ENCODE peak calls at places on chromosomes 13 and 19, in nine cellular contexts. One of them, this sample, is unnamed.

GRCh38 chr13:75803175-75803611 is 167.1 kb downstream of the LMO7 start:
- DNase-seq in H4: no peak
- DNase-seq in tibial artery: no peak
- DNase-seq in HS-5: no peak
- DNase-seq in fibroblast of lung: no peak
- DNase-seq in GM10248: peak
- DNase-seq in stimulated activated CD4-positive, alpha-beta T cell treated with anti-CD3 and anti-CD28 coated beads, Interleukin-15, amount 100 ng/mL, for 1 hour: no peak
- DNase-seq in ELR: no peak
- DNase-seq in mucosa of descending colon: no peak
- DNase-seq in this sample: no peak

GRCh38 chr13:108155185-108156106 is 59.9 kb downstream of the LIG4 start:
- DNase-seq in HS-5: no peak
- DNase-seq in H4: peak
- DNase-seq in tibial artery: no peak
- DNase-seq in stimulated activated CD4-positive, alpha-beta T cell treated with anti-CD3 and anti-CD28 coated beads, Interleukin-15, amount 100 ng/mL, for 1 hour: peak
- DNase-seq in ELR: peak
- DNase-seq in GM10248: peak
- DNase-seq in mucosa of descending colon: no peak
- DNase-seq in fibroblast of lung: peak
- DNase-seq in this sample: peak

GRCh38 chr13:45162194-45162593 is 38.7 kb downstream of the KCTD4 start:
- DNase-seq in stimulated activated CD4-positive, alpha-beta T cell treated with anti-CD3 and anti-CD28 coated beads, Interleukin-15, amount 100 ng/mL, for 1 hour: no peak
- DNase-seq in mucosa of descending colon: no peak
- DNase-seq in HS-5: no peak
- DNase-seq in fibroblast of lung: peak
- DNase-seq in H4: peak
- DNase-seq in ELR: peak
- DNase-seq in GM10248: no peak
- DNase-seq in tibial artery: no peak
- DNase-seq in this sample: no peak

GRCh38 chr13:41802684-41803554 is 158.0 kb downstream of the VWA8 start:
- DNase-seq in ELR: peak
- DNase-seq in fibroblast of lung: peak
- DNase-seq in mucosa of descending colon: no peak
- DNase-seq in GM10248: no peak
- DNase-seq in stimulated activated CD4-positive, alpha-beta T cell treated with anti-CD3 and anti-CD28 coated beads, Interleukin-15, amount 100 ng/mL, for 1 hour: no peak
- DNase-seq in HS-5: no peak
- DNase-seq in H4: no peak
- DNase-seq in tibial artery: no peak
- DNase-seq in this sample: no peak

GRCh38 chr13:27980280-27980998 is 8.1 kb downstream of the URAD start:
- DNase-seq in GM10248: no peak
- DNase-seq in HS-5: no peak
- DNase-seq in tibial artery: peak
- DNase-seq in ELR: no peak
- DNase-seq in stimulated activated CD4-positive, alpha-beta T cell treated with anti-CD3 and anti-CD28 coated beads, Interleukin-15, amount 100 ng/mL, for 1 hour: no peak
- DNase-seq in fibroblast of lung: no peak
- DNase-seq in H4: no peak
- DNase-seq in mucosa of descending colon: peak
- DNase-seq in this sample: no peak

GRCh38 chr19:34220472-34221063 is 33.8 kb upstream of the GARRE1 start:
- DNase-seq in ELR: peak
- DNase-seq in tibial artery: no peak
- DNase-seq in HS-5: no peak
- DNase-seq in fibroblast of lung: peak
- DNase-seq in GM10248: peak
- DNase-seq in H4: peak
- DNase-seq in stimulated activated CD4-positive, alpha-beta T cell treated with anti-CD3 and anti-CD28 coated beads, Interleukin-15, amount 100 ng/mL, for 1 hour: no peak
- DNase-seq in mucosa of descending colon: no peak
- DNase-seq in this sample: peak

GRCh38 chr13:38630780-38631179 is 56.1 kb upstream of the FREM2 start:
- DNase-seq in tibial artery: no peak
- DNase-seq in GM10248: no peak
- DNase-seq in fibroblast of lung: peak
- DNase-seq in H4: peak
- DNase-seq in stimulated activated CD4-positive, alpha-beta T cell treated with anti-CD3 and anti-CD28 coated beads, Interleukin-15, amount 100 ng/mL, for 1 hour: no peak
- DNase-seq in ELR: peak
- DNase-seq in HS-5: peak
- DNase-seq in mucosa of descending colon: no peak
- DNase-seq in this sample: no peak

GRCh38 chr13:30737511-30738342 is 2.4 kb downstream of the ALOX5AP start:
- DNase-seq in stimulated activated CD4-positive, alpha-beta T cell treated with anti-CD3 and anti-CD28 coated beads, Interleukin-15, amount 100 ng/mL, for 1 hour: no peak
- DNase-seq in GM10248: no peak
- DNase-seq in fibroblast of lung: no peak
- DNase-seq in ELR: no peak
- DNase-seq in tibial artery: no peak
- DNase-seq in H4: no peak
- DNase-seq in HS-5: no peak
- DNase-seq in mucosa of descending colon: no peak
- DNase-seq in this sample: no peak

GRCh38 chr13:75485286-75486062 is 3.5 kb upstream of the TBC1D4 start:
- DNase-seq in stimulated activated CD4-positive, alpha-beta T cell treated with anti-CD3 and anti-CD28 coated beads, Interleukin-15, amount 100 ng/mL, for 1 hour: no peak
- DNase-seq in mucosa of descending colon: no peak
- DNase-seq in fibroblast of lung: peak
- DNase-seq in H4: peak
- DNase-seq in tibial artery: no peak
- DNase-seq in HS-5: no peak
- DNase-seq in ELR: peak
- DNase-seq in GM10248: no peak
- DNase-seq in this sample: no peak

GRCh38 chr19:45076029-45076850 is at the start of gene ZNF296:
- DNase-seq in HS-5: no peak
- DNase-seq in mucosa of descending colon: peak
- DNase-seq in tibial artery: peak
- DNase-seq in ELR: peak
- DNase-seq in H4: no peak
- DNase-seq in fibroblast of lung: peak
- DNase-seq in GM10248: peak
- DNase-seq in stimulated activated CD4-positive, alpha-beta T cell treated with anti-CD3 and anti-CD28 coated beads, Interleukin-15, amount 100 ng/mL, for 1 hour: peak
- DNase-seq in this sample: peak

GRCh38 chr13:30774214-30774730 is 38.9 kb downstream of the ALOX5AP start:
- DNase-seq in stimulated activated CD4-positive, alpha-beta T cell treated with anti-CD3 and anti-CD28 coated beads, Interleukin-15, amount 100 ng/mL, for 1 hour: no peak
- DNase-seq in ELR: no peak
- DNase-seq in tibial artery: no peak
- DNase-seq in mucosa of descending colon: no peak
- DNase-seq in H4: no peak
- DNase-seq in fibroblast of lung: no peak
- DNase-seq in GM10248: no peak
- DNase-seq in HS-5: no peak
- DNase-seq in this sample: no peak

GRCh38 chr19:6925801-6926751 is 38.7 kb downstream of the ADGRE1 start:
- DNase-seq in HS-5: no peak
- DNase-seq in H4: peak
- DNase-seq in tibial artery: no peak
- DNase-seq in GM10248: peak
- DNase-seq in fibroblast of lung: no peak
- DNase-seq in ELR: peak
- DNase-seq in mucosa of descending colon: no peak
- DNase-seq in stimulated activated CD4-positive, alpha-beta T cell treated with anti-CD3 and anti-CD28 coated beads, Interleukin-15, amount 100 ng/mL, for 1 hour: no peak
- DNase-seq in this sample: no peak

GRCh38 chr19:13262450-13262849 is 112.2 kb downstream of the IER2 start:
- DNase-seq in ELR: peak
- DNase-seq in HS-5: peak
- DNase-seq in tibial artery: no peak
- DNase-seq in mucosa of descending colon: no peak
- DNase-seq in stimulated activated CD4-positive, alpha-beta T cell treated with anti-CD3 and anti-CD28 coated beads, Interleukin-15, amount 100 ng/mL, for 1 hour: no peak
- DNase-seq in GM10248: peak
- DNase-seq in H4: peak
- DNase-seq in fibroblast of lung: peak
- DNase-seq in this sample: peak

GRCh38 chr13:21402586-21403307 is 56.4 kb downstream of the ZDHHC20 start:
- DNase-seq in stimulated activated CD4-positive, alpha-beta T cell treated with anti-CD3 and anti-CD28 coated beads, Interleukin-15, amount 100 ng/mL, for 1 hour: no peak
- DNase-seq in H4: no peak
- DNase-seq in GM10248: no peak
- DNase-seq in fibroblast of lung: peak
- DNase-seq in mucosa of descending colon: no peak
- DNase-seq in ELR: peak
- DNase-seq in HS-5: peak
- DNase-seq in tibial artery: no peak
- DNase-seq in this sample: no peak

GRCh38 chr13:53012707-53013106 is 15.9 kb upstream of the OLFM4 start:
- DNase-seq in ELR: no peak
- DNase-seq in HS-5: no peak
- DNase-seq in H4: no peak
- DNase-seq in mucosa of descending colon: no peak
- DNase-seq in tibial artery: no peak
- DNase-seq in stimulated activated CD4-positive, alpha-beta T cell treated with anti-CD3 and anti-CD28 coated beads, Interleukin-15, amount 100 ng/mL, for 1 hour: no peak
- DNase-seq in fibroblast of lung: no peak
- DNase-seq in GM10248: peak
- DNase-seq in this sample: no peak

GRCh38 chr13:78709028-78709427 is 50.1 kb upstream of the OBI1 start:
- DNase-seq in HS-5: no peak
- DNase-seq in stimulated activated CD4-positive, alpha-beta T cell treated with anti-CD3 and anti-CD28 coated beads, Interleukin-15, amount 100 ng/mL, for 1 hour: no peak
- DNase-seq in fibroblast of lung: peak
- DNase-seq in H4: no peak
- DNase-seq in GM10248: no peak
- DNase-seq in mucosa of descending colon: no peak
- DNase-seq in tibial artery: no peak
- DNase-seq in ELR: peak
- DNase-seq in this sample: no peak

GRCh38 chr13:48562296-48563066 is 29.6 kb upstream of the RCBTB2 start:
- DNase-seq in mucosa of descending colon: no peak
- DNase-seq in GM10248: peak
- DNase-seq in HS-5: no peak
- DNase-seq in H4: peak
- DNase-seq in stimulated activated CD4-positive, alpha-beta T cell treated with anti-CD3 and anti-CD28 coated beads, Interleukin-15, amount 100 ng/mL, for 1 hour: peak
- DNase-seq in tibial artery: no peak
- DNase-seq in fibroblast of lung: peak
- DNase-seq in ELR: peak
- DNase-seq in this sample: no peak

GRCh38 chr13:113417836-113418721 is 35.2 kb downstream of the ADPRHL1 start:
- DNase-seq in HS-5: no peak
- DNase-seq in stimulated activated CD4-positive, alpha-beta T cell treated with anti-CD3 and anti-CD28 coated beads, Interleukin-15, amount 100 ng/mL, for 1 hour: no peak
- DNase-seq in fibroblast of lung: no peak
- DNase-seq in mucosa of descending colon: no peak
- DNase-seq in tibial artery: no peak
- DNase-seq in H4: no peak
- DNase-seq in GM10248: no peak
- DNase-seq in ELR: no peak
- DNase-seq in this sample: no peak

GRCh38 chr19:18438331-18439024 is 545 bp upstream of the ISYNA1 start:
- DNase-seq in H4: no peak
- DNase-seq in tibial artery: peak
- DNase-seq in mucosa of descending colon: no peak
- DNase-seq in ELR: no peak
- DNase-seq in GM10248: no peak
- DNase-seq in fibroblast of lung: no peak
- DNase-seq in stimulated activated CD4-positive, alpha-beta T cell treated with anti-CD3 and anti-CD28 coated beads, Interleukin-15, amount 100 ng/mL, for 1 hour: no peak
- DNase-seq in HS-5: no peak
- DNase-seq in this sample: no peak

GRCh38 chr13:113002206-113002821 is 33.3 kb downstream of the MCF2L start:
- DNase-seq in fibroblast of lung: no peak
- DNase-seq in mucosa of descending colon: no peak
- DNase-seq in H4: no peak
- DNase-seq in ELR: no peak
- DNase-seq in HS-5: no peak
- DNase-seq in tibial artery: no peak
- DNase-seq in GM10248: no peak
- DNase-seq in stimulated activated CD4-positive, alpha-beta T cell treated with anti-CD3 and anti-CD28 coated beads, Interleukin-15, amount 100 ng/mL, for 1 hour: no peak
- DNase-seq in this sample: peak

GRCh38 chr13:85864963-85865530 is 65.8 kb upstream of the SLITRK6 start:
- DNase-seq in mucosa of descending colon: no peak
- DNase-seq in GM10248: no peak
- DNase-seq in fibroblast of lung: peak
- DNase-seq in ELR: peak
- DNase-seq in tibial artery: no peak
- DNase-seq in HS-5: peak
- DNase-seq in stimulated activated CD4-positive, alpha-beta T cell treated with anti-CD3 and anti-CD28 coated beads, Interleukin-15, amount 100 ng/mL, for 1 hour: no peak
- DNase-seq in H4: peak
- DNase-seq in this sample: no peak

GRCh38 chr19:32543107-32543900 is 37.7 kb upstream of the PDCD5 start:
- DNase-seq in fibroblast of lung: peak
- DNase-seq in H4: peak
- DNase-seq in ELR: peak
- DNase-seq in HS-5: no peak
- DNase-seq in GM10248: no peak
- DNase-seq in mucosa of descending colon: no peak
- DNase-seq in stimulated activated CD4-positive, alpha-beta T cell treated with anti-CD3 and anti-CD28 coated beads, Interleukin-15, amount 100 ng/mL, for 1 hour: no peak
- DNase-seq in tibial artery: no peak
- DNase-seq in this sample: no peak

GRCh38 chr19:45539460-45539859 is 32.2 kb downstream of the VASP start:
- DNase-seq in H4: no peak
- DNase-seq in fibroblast of lung: no peak
- DNase-seq in stimulated activated CD4-positive, alpha-beta T cell treated with anti-CD3 and anti-CD28 coated beads, Interleukin-15, amount 100 ng/mL, for 1 hour: no peak
- DNase-seq in HS-5: no peak
- DNase-seq in mucosa of descending colon: peak
- DNase-seq in tibial artery: no peak
- DNase-seq in GM10248: no peak
- DNase-seq in ELR: no peak
- DNase-seq in this sample: no peak

GRCh38 chr13:52371736-52372247 is 34.2 kb downstream of the THSD1 start:
- DNase-seq in fibroblast of lung: peak
- DNase-seq in H4: peak
- DNase-seq in mucosa of descending colon: no peak
- DNase-seq in HS-5: no peak
- DNase-seq in stimulated activated CD4-positive, alpha-beta T cell treated with anti-CD3 and anti-CD28 coated beads, Interleukin-15, amount 100 ng/mL, for 1 hour: no peak
- DNase-seq in tibial artery: no peak
- DNase-seq in ELR: peak
- DNase-seq in GM10248: no peak
- DNase-seq in this sample: no peak

GRCh38 chr19:45766293-45766918 is 2.6 kb downstream of the SIX5 start:
- DNase-seq in fibroblast of lung: no peak
- DNase-seq in mucosa of descending colon: no peak
- DNase-seq in GM10248: no peak
- DNase-seq in HS-5: no peak
- DNase-seq in tibial artery: peak
- DNase-seq in ELR: no peak
- DNase-seq in stimulated activated CD4-positive, alpha-beta T cell treated with anti-CD3 and anti-CD28 coated beads, Interleukin-15, amount 100 ng/mL, for 1 hour: no peak
- DNase-seq in H4: no peak
- DNase-seq in this sample: no peak

GRCh38 chr13:106786006-106786579 is 218.2 kb upstream of the ARGLU1 start:
- DNase-seq in tibial artery: no peak
- DNase-seq in mucosa of descending colon: no peak
- DNase-seq in H4: no peak
- DNase-seq in fibroblast of lung: no peak
- DNase-seq in GM10248: no peak
- DNase-seq in stimulated activated CD4-positive, alpha-beta T cell treated with anti-CD3 and anti-CD28 coated beads, Interleukin-15, amount 100 ng/mL, for 1 hour: no peak
- DNase-seq in HS-5: no peak
- DNase-seq in ELR: no peak
- DNase-seq in this sample: no peak

GRCh38 chr13:41942462-41943094 is 18.3 kb downstream of the VWA8 start:
- DNase-seq in H4: no peak
- DNase-seq in ELR: peak
- DNase-seq in fibroblast of lung: peak
- DNase-seq in stimulated activated CD4-positive, alpha-beta T cell treated with anti-CD3 and anti-CD28 coated beads, Interleukin-15, amount 100 ng/mL, for 1 hour: no peak
- DNase-seq in HS-5: no peak
- DNase-seq in tibial artery: no peak
- DNase-seq in mucosa of descending colon: no peak
- DNase-seq in GM10248: no peak
- DNase-seq in this sample: no peak

GRCh38 chr13:103140001-103140671 is 73.9 kb upstream of the SLC10A2 start:
- DNase-seq in stimulated activated CD4-positive, alpha-beta T cell treated with anti-CD3 and anti-CD28 coated beads, Interleukin-15, amount 100 ng/mL, for 1 hour: no peak
- DNase-seq in fibroblast of lung: no peak
- DNase-seq in mucosa of descending colon: no peak
- DNase-seq in H4: peak
- DNase-seq in HS-5: no peak
- DNase-seq in GM10248: peak
- DNase-seq in ELR: peak
- DNase-seq in tibial artery: no peak
- DNase-seq in this sample: no peak

GRCh38 chr19:18063463-18063862 is 23.3 kb downstream of the IL12RB1 start:
- DNase-seq in H4: peak
- DNase-seq in HS-5: no peak
- DNase-seq in fibroblast of lung: no peak
- DNase-seq in tibial artery: no peak
- DNase-seq in mucosa of descending colon: no peak
- DNase-seq in GM10248: no peak
- DNase-seq in ELR: peak
- DNase-seq in stimulated activated CD4-positive, alpha-beta T cell treated with anti-CD3 and anti-CD28 coated beads, Interleukin-15, amount 100 ng/mL, for 1 hour: peak
- DNase-seq in this sample: no peak

GRCh38 chr19:16573925-16574324 is 1.7 kb upstream of the SLC35E1 start:
- DNase-seq in GM10248: no peak
- DNase-seq in tibial artery: no peak
- DNase-seq in H4: no peak
- DNase-seq in HS-5: no peak
- DNase-seq in mucosa of descending colon: no peak
- DNase-seq in stimulated activated CD4-positive, alpha-beta T cell treated with anti-CD3 and anti-CD28 coated beads, Interleukin-15, amount 100 ng/mL, for 1 hour: no peak
- DNase-seq in ELR: no peak
- DNase-seq in fibroblast of lung: no peak
- DNase-seq in this sample: no peak

GRCh38 chr19:18533058-18533457 is 10.3 kb downstream of the FKBP8 start:
- DNase-seq in GM10248: no peak
- DNase-seq in tibial artery: no peak
- DNase-seq in fibroblast of lung: no peak
- DNase-seq in ELR: no peak
- DNase-seq in H4: no peak
- DNase-seq in mucosa of descending colon: no peak
- DNase-seq in HS-5: no peak
- DNase-seq in stimulated activated CD4-positive, alpha-beta T cell treated with anti-CD3 and anti-CD28 coated beads, Interleukin-15, amount 100 ng/mL, for 1 hour: no peak
- DNase-seq in this sample: no peak